ENCODE peak calls at places on chromosomes 11 and 22, in nine cellular contexts. Z is brain microvascular endothelial cell; H is AG04449; L is cardiac fibroblast; G is left lung; O is retinal pigment epithelial cell; F is right cardiac atrium; M is effector memory CD4-positive, alpha-beta T cell; C is skeletal muscle cell. Q is an unnamed sample.

GRCh38 chr22:19923914-19924513 is 17.6 kb upstream of the COMT start:
- DNase-seq in Z (no peak), H (no peak), L (no peak), G (no peak), O (no peak), F (no peak), M (no peak), C (no peak), Q (no peak)

GRCh38 chr22:29751139-29751538 is 15.7 kb downstream of the ZMAT5 start:
- DNase-seq in Z (no peak), H (no peak), L (peak), G (no peak), O (no peak), F (peak), M (no peak), C (no peak), Q (no peak)

GRCh38 chr22:35039625-35040024 is 26.3 kb upstream of the ISX start:
- DNase-seq in Z (no peak), H (no peak), L (no peak), G (no peak), O (no peak), F (no peak), M (no peak), C (no peak), Q (no peak)

GRCh38 chr11:15942936-15943335 is 413.4 kb downstream of the SOX6 start:
- DNase-seq in Z (no peak), H (no peak), L (no peak), G (no peak), O (no peak), F (no peak), M (no peak), C (no peak), Q (no peak)

GRCh38 chr11:331332-332060 is 10.8 kb upstream of the IFITM3 start:
- DNase-seq in Z (no peak), H (no peak), L (no peak), G (no peak), O (no peak), F (peak), M (no peak), C (no peak), Q (no peak)

GRCh38 chr11:26571861-26572654 is at the start of gene MUC15:
- DNase-seq in Z (no peak), H (no peak), L (no peak), G (no peak), O (no peak), F (no peak), M (no peak), C (no peak), Q (no peak)

GRCh38 chr22:49736538-49736937 is 91.1 kb downstream of the BRD1 start:
- DNase-seq in Z (no peak), H (no peak), L (no peak), G (peak), O (no peak), F (no peak), M (no peak), C (no peak), Q (no peak)

GRCh38 chr22:50105529-50106100 is 15.8 kb downstream of the MOV10L1 start:
- DNase-seq in Z (peak), H (no peak), L (peak), G (no peak), O (no peak), F (no peak), M (no peak), C (no peak), Q (no peak)

GRCh38 chr11:68891356-68891948 is 12.2 kb downstream of the MRPL21 start:
- DNase-seq in Z (no peak), H (no peak), L (no peak), G (no peak), O (no peak), F (no peak), M (no peak), C (no peak), Q (no peak)

GRCh38 chr11:68893282-68893681 is 10.3 kb downstream of the MRPL21 start:
- DNase-seq in Z (no peak), H (no peak), L (no peak), G (no peak), O (no peak), F (no peak), M (no peak), C (no peak), Q (no peak)

GRCh38 chr11:68892576-68892975 is 11.1 kb downstream of the MRPL21 start:
- DNase-seq in Z (no peak), H (no peak), L (no peak), G (no peak), O (no peak), F (no peak), M (no peak), C (no peak), Q (no peak)

GRCh38 chr11:68889948-68890446 is 13.6 kb downstream of the MRPL21 start:
- DNase-seq in Z (peak), H (peak), L (peak), G (no peak), O (no peak), F (peak), M (no peak), C (peak), Q (peak)

GRCh38 chr11:68890490-68891231 is 13.0 kb downstream of the MRPL21 start:
- DNase-seq in Z (peak), H (peak), L (peak), G (peak), O (no peak), F (peak), M (no peak), C (peak), Q (peak)
- H3K4me3 ChIP-seq in Z (no peak), H (peak), L (no peak), G (no peak), O (no peak), F (no peak), M (no peak), C (no peak), Q (no peak)

GRCh38 chr11:101129203-101129943 is at the start of gene PGR:
- DNase-seq in Z (no peak), H (no peak), L (no peak), G (no peak), O (no peak), F (peak), M (no peak), C (no peak), Q (no peak)

GRCh38 chr11:101127348-101127698 is 2.3 kb downstream of the PGR start:
- DNase-seq in Z (no peak), H (no peak), L (no peak), G (no peak), O (no peak), F (peak), M (no peak), C (no peak), Q (no peak)

GRCh38 chr11:101126551-101127347 is 2.9 kb downstream of the PGR start:
- DNase-seq in Z (no peak), H (no peak), L (peak), G (no peak), O (no peak), F (peak), M (no peak), C (no peak), Q (no peak)

GRCh38 chr11:101127699-101128570 is 1.7 kb downstream of the PGR start:
- DNase-seq in Z (no peak), H (no peak), L (no peak), G (no peak), O (no peak), F (peak), M (no peak), C (no peak), Q (no peak)

DNA sequence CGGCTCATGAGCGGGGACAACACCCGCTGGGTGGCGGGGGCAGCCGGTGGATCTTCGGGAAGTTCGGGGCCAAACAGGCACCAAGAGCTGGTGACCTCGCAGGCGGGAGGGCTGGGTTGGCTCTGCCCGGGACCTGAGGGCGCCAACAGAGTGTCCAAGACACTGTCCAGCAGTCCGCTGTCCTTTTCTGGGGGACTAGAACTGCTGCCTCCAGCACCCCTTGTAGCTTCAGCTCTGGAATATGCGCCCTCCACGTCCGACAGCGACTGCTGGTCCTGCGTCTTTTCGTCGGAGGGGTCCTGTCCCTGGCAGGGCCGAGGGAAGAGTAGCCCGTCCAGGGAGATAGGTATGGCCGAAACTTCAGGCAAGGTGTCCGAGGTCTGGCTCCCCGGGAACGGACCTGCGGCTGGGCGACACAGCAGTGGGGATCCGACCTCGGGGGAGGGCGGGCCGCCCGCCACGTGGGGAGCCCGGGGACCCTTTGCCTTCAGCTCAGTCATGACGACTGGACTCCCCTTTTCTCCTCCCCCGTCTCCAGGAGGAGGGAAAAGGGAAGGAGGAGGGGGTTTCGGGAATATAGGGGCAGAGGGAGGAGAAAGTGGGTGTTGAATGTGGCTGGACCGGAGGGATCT is 926 bp downstream of the PGR start:
- DNase-seq in Z (no peak), H (no peak), L (no peak), G (no peak), O (no peak), F (peak), M (no peak), C (no peak), Q (no peak)
- H3K4me3 ChIP-seq in Z (no peak), H (no peak), L (peak), G (peak), O (peak), F (peak), M (no peak), C (no peak), Q (no peak)

GRCh38 chr11:44750440-44751005 is 23.8 kb downstream of the TSPAN18 start:
- DNase-seq in Z (no peak), H (no peak), L (no peak), G (no peak), O (no peak), F (no peak), M (no peak), C (no peak), Q (no peak)

GRCh38 chr11:44753965-44754645 is 27.3 kb downstream of the TSPAN18 start:
- DNase-seq in Z (no peak), H (no peak), L (no peak), G (no peak), O (no peak), F (no peak), M (no peak), C (no peak), Q (no peak)

GRCh38 chr11:44751066-44751465 is 24.3 kb downstream of the TSPAN18 start:
- DNase-seq in Z (no peak), H (no peak), L (no peak), G (no peak), O (no peak), F (no peak), M (no peak), C (no peak), Q (no peak)

GRCh38 chr11:44752727-44753126 is 26.0 kb downstream of the TSPAN18 start:
- DNase-seq in Z (no peak), H (no peak), L (no peak), G (no peak), O (no peak), F (no peak), M (no peak), C (no peak), Q (no peak)

GRCh38 chr11:44752262-44752661 is 25.5 kb downstream of the TSPAN18 start:
- DNase-seq in Z (no peak), H (no peak), L (no peak), G (no peak), O (no peak), F (no peak), M (no peak), C (no peak), Q (no peak)
- H3K4me3 ChIP-seq in Z (no peak), H (no peak), L (no peak), G (no peak), O (no peak), F (no peak), M (no peak), C (no peak), Q (no peak)

GRCh38 chr11:18229501-18229900 is 7.1 kb downstream of the SAA4 start:
- DNase-seq in Z (no peak), H (no peak), L (no peak), G (no peak), O (no peak), F (no peak), M (no peak), C (no peak), Q (no peak)
- H3K4me3 ChIP-seq in Z (no peak), H (no peak), L (no peak), G (no peak), O (no peak), F (no peak), M (no peak), C (no peak), Q (no peak)

Q was measured in HFF-Myc.